ENCODE peak calls at places on chromosomes 13 and 19, in six cellular contexts. One of them, this sample, is unnamed.

GRCh38 chr13:113947321-113948033 is 26.4 kb downstream of the C13orf46 start:
- DNase-seq in HFF-Myc: no peak
- DNase-seq in breast epithelium: peak
- DNase-seq in fibroblast of pulmonary artery: peak
- DNase-seq in upper lobe of right lung: no peak
- DNase-seq in AG04450: no peak
- DNase-seq in this sample: no peak

GRCh38 chr19:4375164-4375619 is 25.2 kb downstream of the SH3GL1 start:
- DNase-seq in breast epithelium: no peak
- DNase-seq in HFF-Myc: no peak
- DNase-seq in upper lobe of right lung: peak
- DNase-seq in fibroblast of pulmonary artery: no peak
- DNase-seq in AG04450: no peak
- DNase-seq in this sample: no peak

GRCh38 chr13:110913322-110913721 is 1.5 kb downstream of the ANKRD10 start:
- DNase-seq in AG04450: no peak
- DNase-seq in HFF-Myc: no peak
- DNase-seq in fibroblast of pulmonary artery: peak
- DNase-seq in upper lobe of right lung: no peak
- DNase-seq in breast epithelium: no peak
- DNase-seq in this sample: no peak

GRCh38 chr13:42707596-42707995 is 73.8 kb upstream of the FAM216B start:
- DNase-seq in HFF-Myc: no peak
- DNase-seq in fibroblast of pulmonary artery: peak
- DNase-seq in AG04450: peak
- DNase-seq in upper lobe of right lung: no peak
- DNase-seq in breast epithelium: no peak
- DNase-seq in this sample: peak

GRCh38 chr13:20182231-20182846 is 10.4 kb downstream of the GJB2 start:
- DNase-seq in AG04450: peak
- DNase-seq in fibroblast of pulmonary artery: peak
- DNase-seq in HFF-Myc: peak
- DNase-seq in upper lobe of right lung: no peak
- DNase-seq in breast epithelium: no peak
- DNase-seq in this sample: peak

GRCh38 chr13:79382545-79383275 is 23.3 kb downstream of the RBM26 start:
- DNase-seq in breast epithelium: no peak
- DNase-seq in HFF-Myc: no peak
- DNase-seq in fibroblast of pulmonary artery: no peak
- DNase-seq in AG04450: no peak
- DNase-seq in upper lobe of right lung: no peak
- DNase-seq in this sample: no peak

GRCh38 chr19:20367811-20368294 is 197.7 kb downstream of the ZNF737 start:
- DNase-seq in HFF-Myc: no peak
- DNase-seq in AG04450: no peak
- DNase-seq in breast epithelium: no peak
- DNase-seq in upper lobe of right lung: no peak
- DNase-seq in fibroblast of pulmonary artery: no peak
- DNase-seq in this sample: no peak

GRCh38 chr13:95643814-95644598 is 500 bp downstream of the DZIP1 start:
- DNase-seq in HFF-Myc: no peak
- DNase-seq in breast epithelium: no peak
- DNase-seq in AG04450: no peak
- DNase-seq in fibroblast of pulmonary artery: peak
- DNase-seq in upper lobe of right lung: no peak
- DNase-seq in this sample: peak

GRCh38 chr19:14556662-14557188 is 15.1 kb downstream of the NDUFB7 start:
- DNase-seq in HFF-Myc: no peak
- DNase-seq in AG04450: peak
- DNase-seq in breast epithelium: peak
- DNase-seq in upper lobe of right lung: peak
- DNase-seq in fibroblast of pulmonary artery: peak
- DNase-seq in this sample: peak

GRCh38 chr19:4803736-4804695 is 12.5 kb downstream of the FEM1A start:
- DNase-seq in AG04450: no peak
- DNase-seq in fibroblast of pulmonary artery: peak
- DNase-seq in upper lobe of right lung: peak
- DNase-seq in breast epithelium: no peak
- DNase-seq in HFF-Myc: no peak
- DNase-seq in this sample: peak

GRCh38 chr13:105925496-105925895 is 610.0 kb downstream of the EFNB2 start:
- DNase-seq in fibroblast of pulmonary artery: peak
- DNase-seq in breast epithelium: no peak
- DNase-seq in HFF-Myc: no peak
- DNase-seq in upper lobe of right lung: no peak
- DNase-seq in AG04450: no peak
- DNase-seq in this sample: peak

GRCh38 chr13:85638815-85639393 is 160.3 kb downstream of the SLITRK6 start:
- DNase-seq in fibroblast of pulmonary artery: no peak
- DNase-seq in HFF-Myc: no peak
- DNase-seq in upper lobe of right lung: peak
- DNase-seq in breast epithelium: no peak
- DNase-seq in AG04450: no peak
- DNase-seq in this sample: no peak

GRCh38 chr13:75812751-75813181 is 176.6 kb downstream of the LMO7 start:
- DNase-seq in fibroblast of pulmonary artery: peak
- DNase-seq in AG04450: no peak
- DNase-seq in upper lobe of right lung: no peak
- DNase-seq in breast epithelium: no peak
- DNase-seq in HFF-Myc: no peak
- DNase-seq in this sample: peak

GRCh38 chr19:37691881-37692504 is 27.6 kb downstream of the ZNF607 start:
- DNase-seq in AG04450: peak
- DNase-seq in fibroblast of pulmonary artery: peak
- DNase-seq in upper lobe of right lung: peak
- DNase-seq in breast epithelium: peak
- DNase-seq in HFF-Myc: peak
- DNase-seq in this sample: peak

GRCh38 chr13:50393641-50394040 is 378.4 kb downstream of the KCNRG start:
- DNase-seq in fibroblast of pulmonary artery: peak
- DNase-seq in AG04450: no peak
- DNase-seq in upper lobe of right lung: no peak
- DNase-seq in breast epithelium: no peak
- DNase-seq in HFF-Myc: no peak
- DNase-seq in this sample: peak

GRCh38 chr19:48480476-48481190 is 11.5 kb downstream of the CYTH2 start:
- DNase-seq in AG04450: no peak
- DNase-seq in HFF-Myc: no peak
- DNase-seq in upper lobe of right lung: peak
- DNase-seq in breast epithelium: no peak
- DNase-seq in fibroblast of pulmonary artery: no peak
- DNase-seq in this sample: peak

GRCh38 chr19:45177817-45178261 is at the start of gene TRAPPC6A:
- DNase-seq in breast epithelium: no peak
- DNase-seq in HFF-Myc: no peak
- DNase-seq in upper lobe of right lung: no peak
- DNase-seq in fibroblast of pulmonary artery: peak
- DNase-seq in AG04450: no peak
- DNase-seq in this sample: peak

GRCh38 chr19:53092723-53093122 is 10.5 kb downstream of the ZNF160 start:
- DNase-seq in AG04450: no peak
- DNase-seq in HFF-Myc: no peak
- DNase-seq in fibroblast of pulmonary artery: no peak
- DNase-seq in breast epithelium: no peak
- DNase-seq in upper lobe of right lung: no peak
- DNase-seq in this sample: no peak

GRCh38 chr19:17830567-17831418 is 9.5 kb upstream of the INSL3 start:
- DNase-seq in breast epithelium: no peak
- DNase-seq in upper lobe of right lung: peak
- DNase-seq in HFF-Myc: no peak
- DNase-seq in AG04450: no peak
- DNase-seq in fibroblast of pulmonary artery: peak
- DNase-seq in this sample: peak

GRCh38 chr19:17832443-17833208 is 11.3 kb upstream of the INSL3 start:
- DNase-seq in fibroblast of pulmonary artery: no peak
- DNase-seq in HFF-Myc: no peak
- DNase-seq in breast epithelium: no peak
- DNase-seq in AG04450: no peak
- DNase-seq in upper lobe of right lung: no peak
- DNase-seq in this sample: no peak

GRCh38 chr19:17834350-17835181 is 13.2 kb downstream of the JAK3 start:
- DNase-seq in fibroblast of pulmonary artery: no peak
- DNase-seq in HFF-Myc: no peak
- DNase-seq in breast epithelium: no peak
- DNase-seq in upper lobe of right lung: no peak
- DNase-seq in AG04450: no peak
- DNase-seq in this sample: no peak

GRCh38 chr19:17829855-17830566 is 8.7 kb upstream of the INSL3 start:
- DNase-seq in fibroblast of pulmonary artery: peak
- DNase-seq in AG04450: no peak
- DNase-seq in upper lobe of right lung: no peak
- DNase-seq in HFF-Myc: no peak
- DNase-seq in breast epithelium: no peak
- DNase-seq in this sample: peak

DNA sequence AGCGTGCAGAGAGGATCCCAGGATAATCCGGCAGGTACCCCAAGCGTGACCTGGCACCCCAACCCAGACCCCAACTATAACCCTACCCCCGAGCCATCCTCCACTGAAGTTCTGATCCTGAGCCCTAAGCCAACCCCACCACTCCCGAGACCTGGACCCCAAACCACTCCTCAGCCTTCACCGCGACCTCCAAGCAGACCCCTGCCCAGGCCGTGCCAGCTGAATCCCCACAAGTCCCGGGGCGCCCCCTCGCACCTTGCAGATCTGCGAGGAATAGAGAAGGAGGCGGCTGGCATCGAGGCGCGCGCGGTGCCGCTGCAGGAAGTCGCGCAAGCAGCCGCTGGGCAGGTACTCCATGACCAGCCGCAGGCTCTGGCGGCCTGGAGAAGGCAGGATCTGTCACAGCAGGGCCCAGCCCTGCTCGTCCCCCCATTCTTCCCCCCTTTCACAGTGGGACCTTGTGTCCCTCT is 10.1 kb upstream of the INSL3 start:
- DNase-seq in AG04450: no peak
- DNase-seq in breast epithelium: no peak
- DNase-seq in upper lobe of right lung: no peak
- DNase-seq in HFF-Myc: no peak
- DNase-seq in fibroblast of pulmonary artery: no peak
- DNase-seq in this sample: no peak
- H3K4me3 ChIP-seq in AG04450: peak
- H3K4me3 ChIP-seq in breast epithelium: no peak
- H3K4me3 ChIP-seq in upper lobe of right lung: no peak
- H3K4me3 ChIP-seq in HFF-Myc: no peak
- H3K4me3 ChIP-seq in fibroblast of pulmonary artery: peak
- H3K4me3 ChIP-seq in this sample: no peak

DNA sequence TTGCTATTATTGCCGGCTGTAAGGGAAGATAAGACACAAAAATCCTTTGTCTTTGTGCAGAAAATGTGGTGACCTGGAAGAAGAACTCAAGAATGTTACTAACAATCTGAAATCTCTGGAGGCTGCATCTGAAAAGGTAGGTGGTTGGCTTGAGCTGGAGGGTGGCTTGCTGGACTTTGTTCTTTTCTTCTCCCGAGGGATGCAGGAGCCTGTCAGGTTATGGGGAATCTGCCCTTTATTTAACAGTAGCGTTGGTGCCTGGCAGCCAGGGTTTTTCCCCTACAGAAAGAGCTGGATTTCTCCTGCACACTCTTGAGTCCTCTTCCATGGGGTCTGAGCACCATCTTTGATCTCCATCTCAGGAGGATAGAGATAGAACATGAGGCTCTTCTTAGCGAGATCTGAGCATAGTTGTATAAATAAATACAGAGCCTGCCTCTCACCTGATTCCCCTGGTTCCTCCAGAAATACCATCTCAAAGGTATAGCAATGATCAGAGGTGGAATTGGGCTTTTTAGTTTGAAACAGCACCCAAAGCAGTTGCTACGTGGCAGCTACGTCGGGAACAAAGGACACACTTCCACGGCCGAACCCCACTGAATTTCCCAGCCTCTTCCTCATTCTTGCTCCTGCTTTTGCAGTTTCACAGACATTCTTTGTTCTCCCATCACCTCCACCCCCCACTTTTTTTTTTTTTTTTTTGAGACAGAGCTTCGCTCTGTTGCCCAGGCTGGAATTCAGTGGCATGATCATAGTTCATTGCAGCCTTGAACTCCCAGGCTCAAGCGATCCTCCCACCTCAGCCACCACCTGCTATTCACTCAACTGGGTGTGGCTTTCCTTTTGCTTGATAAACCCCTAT is 12.9 kb downstream of the TPM4 start:
- DNase-seq in AG04450: no peak
- DNase-seq in HFF-Myc: no peak
- DNase-seq in fibroblast of pulmonary artery: no peak
- DNase-seq in upper lobe of right lung: no peak
- DNase-seq in breast epithelium: no peak
- DNase-seq in this sample: no peak
- TF ChIP-seq CTCF in AG04450: no peak
- TF ChIP-seq CTCF in HFF-Myc: no peak
- TF ChIP-seq CTCF in fibroblast of pulmonary artery: no peak
- TF ChIP-seq CTCF in upper lobe of right lung: no peak
- TF ChIP-seq CTCF in breast epithelium: no peak
- TF ChIP-seq CTCF in this sample: no peak

GRCh38 chr19:1606138-1606651 is 933 bp upstream of the UQCR11 start:
- DNase-seq in fibroblast of pulmonary artery: no peak
- DNase-seq in AG04450: no peak
- DNase-seq in breast epithelium: no peak
- DNase-seq in HFF-Myc: no peak
- DNase-seq in upper lobe of right lung: no peak
- DNase-seq in this sample: no peak
- H3K4me3 ChIP-seq in fibroblast of pulmonary artery: peak
- H3K4me3 ChIP-seq in AG04450: peak
- H3K4me3 ChIP-seq in breast epithelium: peak
- H3K4me3 ChIP-seq in HFF-Myc: peak
- H3K4me3 ChIP-seq in upper lobe of right lung: peak
- H3K4me3 ChIP-seq in this sample: peak

GRCh38 chr19:51802775-51803174 is 7.8 kb downstream of the FPR3 start:
- DNase-seq in upper lobe of right lung: no peak
- DNase-seq in fibroblast of pulmonary artery: no peak
- DNase-seq in breast epithelium: no peak
- DNase-seq in HFF-Myc: no peak
- DNase-seq in AG04450: no peak
- DNase-seq in this sample: no peak

GRCh38 chr19:51799998-51800848 is 5.3 kb downstream of the FPR3 start:
- DNase-seq in upper lobe of right lung: no peak
- DNase-seq in HFF-Myc: no peak
- DNase-seq in fibroblast of pulmonary artery: peak
- DNase-seq in breast epithelium: no peak
- DNase-seq in AG04450: no peak
- DNase-seq in this sample: peak

GRCh38 chr19:51798958-51799310 is 4.0 kb downstream of the FPR3 start:
- DNase-seq in HFF-Myc: no peak
- DNase-seq in breast epithelium: no peak
- DNase-seq in AG04450: no peak
- DNase-seq in fibroblast of pulmonary artery: no peak
- DNase-seq in upper lobe of right lung: peak
- DNase-seq in this sample: no peak

GRCh38 chr19:51799311-51799997 is 4.5 kb downstream of the FPR3 start:
- DNase-seq in breast epithelium: peak
- DNase-seq in HFF-Myc: peak
- DNase-seq in AG04450: peak
- DNase-seq in upper lobe of right lung: peak
- DNase-seq in fibroblast of pulmonary artery: peak
- DNase-seq in this sample: peak

DNA sequence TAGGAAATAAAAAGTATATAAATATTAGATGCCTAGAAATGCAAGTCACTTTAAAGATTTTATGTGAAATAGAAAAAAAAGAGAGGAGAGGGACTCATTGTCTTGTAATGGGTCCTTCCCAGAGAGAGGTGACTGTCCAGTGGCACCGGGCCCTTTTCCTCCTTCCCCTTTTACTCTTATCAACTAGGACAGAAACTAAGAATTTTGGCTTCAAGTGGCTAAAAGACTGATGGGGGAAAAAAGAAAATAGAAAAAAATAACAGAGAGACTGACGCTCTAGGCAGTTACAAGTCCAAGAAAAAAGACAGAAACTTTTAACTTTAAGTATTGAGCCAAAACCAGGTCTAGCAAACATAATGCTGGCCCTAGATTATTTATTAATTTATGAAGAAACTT is 5.9 kb downstream of the FPR3 start:
- DNase-seq in HFF-Myc: no peak
- DNase-seq in fibroblast of pulmonary artery: peak
- DNase-seq in breast epithelium: no peak
- DNase-seq in upper lobe of right lung: no peak
- DNase-seq in AG04450: no peak
- DNase-seq in this sample: no peak
- TF ChIP-seq CTCF in HFF-Myc: no peak
- TF ChIP-seq CTCF in fibroblast of pulmonary artery: no peak
- TF ChIP-seq CTCF in breast epithelium: no peak
- TF ChIP-seq CTCF in upper lobe of right lung: no peak
- TF ChIP-seq CTCF in AG04450: no peak
- TF ChIP-seq CTCF in this sample: no peak